ENCODE peak calls at places on chromosomes 2 and 18, in eight cellular contexts. Y is Peyer's patch; O is SK-N-SH; X is GM23338; V is thyroid gland; J is stomach; Z is CD8-positive, alpha-beta memory T cell; W is brain microvascular endothelial cell. K is an unnamed sample.

GRCh38 chr2:13308989-13309388 is 592.3 kb downstream of the TRIB2 start:
- DNase-seq in O (no peak), V (no peak), J (no peak), Z (no peak), Y (no peak), W (no peak), X (no peak), K (no peak)

GRCh38 chr2:199940373-199940772 is 14.9 kb downstream of the TYW5 start:
- DNase-seq in J (no peak), Y (no peak), Z (no peak), X (peak), V (no peak), W (no peak), O (peak), K (no peak)

GRCh38 chr18:22467760-22468553 is 50.2 kb upstream of the CTAGE1 start:
- DNase-seq in O (no peak), X (no peak), J (no peak), V (no peak), Z (no peak), W (peak), Y (no peak), K (no peak)

GRCh38 chr18:77068890-77069312 is 63.7 kb downstream of the MBP start:
- DNase-seq in Z (no peak), Y (no peak), V (no peak), W (no peak), J (no peak), X (no peak), O (no peak), K (no peak)

GRCh38 chr2:192016265-192016664 is 169.4 kb upstream of the CAVIN2 start:
- DNase-seq in V (no peak), Y (no peak), O (no peak), J (no peak), X (no peak), Z (no peak), W (peak), K (no peak)

GRCh38 chr2:239819091-239819973 is 205.8 kb downstream of the NDUFA10 start:
- DNase-seq in O (no peak), W (no peak), Z (no peak), V (no peak), Y (no peak), X (no peak), J (peak), K (peak)

GRCh38 chr18:41761329-41762028 is 193.6 kb upstream of the PIK3C3 start:
- DNase-seq in Y (no peak), W (peak), Z (no peak), V (no peak), J (no peak), O (no peak), X (no peak), K (no peak)

GRCh38 chr2:36538345-36538744 is 59.6 kb downstream of the FEZ2 start:
- DNase-seq in J (no peak), O (peak), W (no peak), V (peak), Y (no peak), X (no peak), Z (no peak), K (no peak)

GRCh38 chr18:79657342-79657996 is 22.1 kb upstream of the CTDP1 start:
- DNase-seq in Z (no peak), X (peak), V (no peak), J (no peak), O (no peak), W (no peak), Y (no peak), K (no peak)

GRCh38 chr2:71778514-71779305 is 325.3 kb downstream of the DYSF start:
- DNase-seq in X (peak), Y (no peak), O (no peak), J (no peak), Z (no peak), W (no peak), V (no peak), K (peak)

GRCh38 chr18:3054214-3054613 is 41.3 kb upstream of the LPIN2 start:
- DNase-seq in X (no peak), Y (no peak), Z (no peak), W (no peak), O (no peak), V (no peak), J (no peak), K (no peak)

GRCh38 chr18:3054785-3055184 is 41.8 kb upstream of the LPIN2 start:
- DNase-seq in W (no peak), V (no peak), J (no peak), Y (no peak), O (no peak), Z (no peak), X (no peak), K (no peak)

GRCh38 chr18:3053081-3053480 is 40.1 kb upstream of the LPIN2 start:
- DNase-seq in Z (no peak), X (no peak), J (no peak), V (no peak), Y (no peak), O (no peak), W (no peak), K (no peak)

GRCh38 chr18:3052411-3052758 is 39.4 kb upstream of the LPIN2 start:
- DNase-seq in V (no peak), O (no peak), X (no peak), Y (no peak), W (no peak), Z (no peak), J (no peak), K (no peak)

DNA sequence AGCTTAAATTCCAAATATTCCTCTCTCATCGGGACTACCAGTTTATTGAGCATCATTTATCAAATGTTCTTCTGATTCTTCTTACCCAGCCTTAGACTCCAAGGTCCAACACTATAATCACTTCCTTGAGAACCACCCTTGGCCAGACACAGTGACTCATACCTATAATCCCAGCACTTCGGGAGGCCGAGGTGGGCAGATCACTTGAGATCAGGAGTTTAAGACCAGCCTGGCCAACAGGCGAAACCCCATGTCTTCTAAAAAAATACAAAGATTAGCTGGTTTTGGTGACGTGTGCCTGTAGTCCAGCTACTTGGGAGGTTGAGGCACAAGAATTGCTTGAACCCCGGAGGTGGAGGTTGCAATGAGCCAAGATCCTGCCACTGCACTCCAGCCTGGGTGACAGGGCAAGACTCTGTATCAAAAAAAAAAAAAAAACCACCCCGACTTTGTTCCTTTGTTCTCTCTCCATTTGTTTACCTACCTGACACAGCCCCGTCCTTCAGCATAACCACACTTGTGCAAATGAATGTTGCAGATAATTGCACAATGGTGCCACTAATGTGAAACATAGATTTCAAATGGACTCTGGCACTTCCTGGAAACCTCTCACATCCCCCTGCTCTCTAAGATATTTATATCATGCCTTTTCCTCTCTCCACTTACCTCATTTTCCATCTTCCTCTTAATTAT is 38.9 kb upstream of the LPIN2 start:
- DNase-seq in W (no peak), Y (no peak), Z (no peak), O (no peak), J (peak), V (no peak), X (no peak), K (no peak)
- H3K4me3 ChIP-seq in W (no peak), Y (no peak), Z (no peak), O (no peak), J (no peak), V (no peak), X (no peak), K (no peak)

GRCh38 chr18:56901919-56902318 is 245.0 kb upstream of the BOD1L2 start:
- DNase-seq in O (no peak), Y (no peak), W (no peak), Z (no peak), X (no peak), J (no peak), V (no peak), K (no peak)
- H3K27ac ChIP-seq in O (no peak), Y (no peak), W (no peak), Z (no peak), X (no peak), J (no peak), V (no peak), K (no peak)

DNA sequence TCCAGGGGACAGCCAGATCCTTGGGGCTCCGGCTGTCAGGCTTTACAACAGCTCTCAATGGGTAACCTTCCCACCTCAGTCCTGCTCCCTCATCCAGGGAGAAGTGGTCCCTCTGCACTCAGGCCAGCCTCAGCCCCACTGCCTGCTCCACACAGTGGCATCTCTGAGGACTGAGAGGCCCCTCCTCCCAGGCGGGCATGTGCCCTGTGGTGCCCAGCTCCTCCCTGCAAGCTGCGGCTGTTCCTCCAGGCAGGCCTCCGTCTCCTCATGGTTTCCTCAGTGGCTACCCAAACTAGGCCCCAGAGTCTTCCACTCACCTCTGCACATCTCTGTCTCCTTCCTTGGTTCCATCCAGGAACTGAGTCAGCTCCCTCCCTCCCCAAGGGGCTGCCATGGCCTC is 81.7 kb upstream of the TMEM200C start:
- DNase-seq in O (no peak), J (no peak), W (no peak), X (no peak), Y (no peak), Z (no peak), V (no peak), K (no peak)
- H3K4me3 ChIP-seq in O (no peak), J (no peak), W (no peak), X (no peak), Y (no peak), Z (no peak), V (no peak), K (no peak)

GRCh38 chr2:129334696-129335095 is 644.8 kb upstream of the RAB6C start:
- DNase-seq in X (no peak), Z (no peak), J (no peak), Y (no peak), O (no peak), V (no peak), W (no peak), K (no peak)
- H3K27ac ChIP-seq in X (no peak), Z (no peak), J (no peak), Y (no peak), O (no peak), V (no peak), W (no peak), K (no peak)

DNA sequence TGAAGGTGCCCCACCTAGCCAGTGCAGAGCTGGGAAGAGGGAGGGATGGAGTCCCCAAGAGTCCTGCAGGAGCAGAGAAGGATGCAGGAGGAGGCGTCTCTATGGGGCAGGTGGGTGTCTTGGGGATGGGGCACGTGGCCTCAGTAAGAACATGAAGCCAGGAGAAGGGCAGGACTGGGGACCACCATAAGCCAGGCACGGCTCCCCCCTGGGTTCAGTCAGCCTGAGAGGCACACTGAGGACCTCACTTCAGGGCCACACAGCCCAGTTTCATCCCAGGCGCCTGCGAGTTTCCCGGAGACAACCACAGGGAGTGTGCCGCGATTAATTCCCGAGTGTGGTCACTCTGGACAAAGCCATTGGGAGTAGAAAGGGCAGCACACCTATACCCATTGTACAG is 120.3 kb downstream of the GYPC start:
- DNase-seq in J (no peak), O (no peak), Y (no peak), W (no peak), Z (peak), X (no peak), V (no peak), K (no peak)
- H3K4me3 ChIP-seq in J (peak), O (no peak), Y (peak), W (peak), Z (no peak), X (peak), V (no peak), K (peak)

GRCh38 chr18:46481847-46482245 is 175.2 kb downstream of the LOXHD1 start:
- DNase-seq in W (no peak), X (no peak), Y (no peak), J (no peak), Z (no peak), O (no peak), V (no peak), K (no peak)
- H3K27ac ChIP-seq in W (no peak), X (no peak), Y (no peak), J (no peak), Z (no peak), O (no peak), V (no peak), K (no peak)

GRCh38 chr2:38038682-38039081 is 37.3 kb downstream of the CYP1B1 start:
- DNase-seq in W (no peak), Z (no peak), J (no peak), Y (no peak), X (no peak), V (no peak), O (no peak), K (no peak)
- H3K4me3 ChIP-seq in W (no peak), Z (no peak), J (no peak), Y (no peak), X (peak), V (no peak), O (no peak), K (peak)

GRCh38 chr18:43663159-43663558 is 385.9 kb upstream of the SYT4 start:
- DNase-seq in J (no peak), V (no peak), Y (no peak), X (no peak), Z (no peak), O (no peak), W (no peak), K (no peak)

GRCh38 chr18:43665239-43665788 is 388.0 kb upstream of the SYT4 start:
- DNase-seq in W (peak), O (no peak), V (no peak), Y (no peak), Z (no peak), X (no peak), J (no peak), K (no peak)

GRCh38 chr18:43664487-43665008 is 387.3 kb upstream of the SYT4 start:
- DNase-seq in W (no peak), Y (no peak), X (no peak), Z (no peak), J (no peak), O (no peak), V (no peak), K (no peak)

GRCh38 chr18:43662657-43663056 is 385.4 kb upstream of the SYT4 start:
- DNase-seq in V (no peak), J (no peak), Y (no peak), O (no peak), Z (no peak), W (peak), X (no peak), K (no peak)

GRCh38 chr18:43661570-43661969 is 384.3 kb upstream of the SYT4 start:
- DNase-seq in V (peak), J (no peak), W (peak), O (peak), Z (no peak), X (peak), Y (no peak), K (no peak)
- H3K27ac ChIP-seq in V (no peak), J (no peak), W (no peak), O (peak), Z (no peak), X (no peak), Y (no peak), K (no peak)

GRCh38 chr2:180359522-180360282 is 352.6 kb upstream of the CWC22 start:
- DNase-seq in Y (peak), O (no peak), Z (no peak), V (no peak), J (peak), W (no peak), X (peak), K (no peak)
- H3K4me3 ChIP-seq in Y (no peak), O (no peak), Z (no peak), V (no peak), J (no peak), W (no peak), X (no peak), K (no peak)

GRCh38 chr2:138757376-138757775 is 22.8 kb downstream of the NXPH2 start:
- DNase-seq in X (no peak), J (no peak), Y (no peak), V (no peak), Z (no peak), O (no peak), W (no peak), K (no peak)
- H3K27ac ChIP-seq in X (no peak), J (no peak), Y (no peak), V (no peak), Z (no peak), O (no peak), W (no peak), K (no peak)